ENCODE peak calls at places on chromosomes 5 and 9, in ten cellular contexts. D is foreskin fibroblast, L is RWPE1, P is A549, R is lower lobe of right lung, B is left ventricle myocardium inferior, X is tibial artery, G is GM20000, O is stomach, I is endodermal cell. J is an unnamed sample.

GRCh38 chr9:107707915-107708441 is 218.4 kb upstream of the KLF4 start:
- DNase-seq in P (peak), R (no peak), X (no peak), O (no peak), B (no peak), I (no peak), L (no peak), G (no peak), D (peak), J (no peak)

GRCh38 chr9:120442280-120442597 is 137.7 kb downstream of the CDK5RAP2 start:
- DNase-seq in X (no peak), R (no peak), O (no peak), D (peak), G (no peak), P (no peak), L (no peak), B (no peak), I (no peak), J (no peak)

GRCh38 chr5:112703866-112704820 is 33.5 kb upstream of the APC start:
- DNase-seq in O (no peak), L (no peak), P (no peak), X (no peak), G (no peak), D (peak), B (peak), R (no peak), I (no peak), J (no peak)

GRCh38 chr5:52837068-52837467 is 49.4 kb downstream of the ITGA1 start:
- DNase-seq in I (no peak), R (no peak), L (no peak), O (no peak), G (no peak), D (no peak), P (no peak), B (no peak), X (peak), J (no peak)

GRCh38 chr5:142325677-142326479 is 1.1 kb upstream of the SPRY4 start:
- DNase-seq in G (no peak), O (peak), P (peak), B (peak), L (peak), R (peak), D (peak), I (peak), X (peak), J (peak)

GRCh38 chr9:77014597-77015263 is 4.7 kb upstream of the FOXB2 start:
- DNase-seq in X (no peak), L (no peak), D (peak), O (no peak), G (no peak), P (no peak), R (no peak), B (no peak), I (peak), J (peak)

GRCh38 chr9:87337335-87338074 is 160.2 kb upstream of the DAPK1 start:
- DNase-seq in P (peak), D (peak), I (peak), O (no peak), R (no peak), X (no peak), G (no peak), B (no peak), L (no peak), J (no peak)

GRCh38 chr9:70049236-70049635 is 5.6 kb downstream of the MAMDC2 start:
- DNase-seq in G (no peak), P (no peak), R (no peak), D (peak), I (no peak), L (peak), X (peak), O (peak), B (peak), J (no peak)

GRCh38 chr5:137714494-137714893 is 21.4 kb downstream of the KLHL3 start:
- DNase-seq in I (no peak), D (no peak), X (no peak), P (no peak), O (no peak), G (no peak), R (no peak), L (no peak), B (no peak), J (no peak)

GRCh38 chr5:80865547-80865946 is 94.6 kb upstream of the RASGRF2 start:
- DNase-seq in G (no peak), X (no peak), P (no peak), B (no peak), R (no peak), L (no peak), I (no peak), D (peak), O (no peak), J (no peak)

GRCh38 chr5:173302546-173303155 is 25.6 kb downstream of the STC2 start:
- DNase-seq in L (peak), I (peak), P (peak), O (no peak), R (no peak), D (peak), B (no peak), G (no peak), X (no peak), J (no peak)

GRCh38 chr5:122259995-122260394 is 52.0 kb upstream of the SNCAIP start:
- DNase-seq in I (peak), X (no peak), L (peak), P (peak), B (no peak), O (no peak), G (no peak), D (peak), R (no peak), J (no peak)

GRCh38 chr9:16482764-16483163 is 387.7 kb downstream of the BNC2 start:
- DNase-seq in P (no peak), L (no peak), X (no peak), G (peak), D (no peak), R (no peak), B (no peak), I (no peak), O (no peak), J (no peak)

GRCh38 chr9:80893190-80893589 is 796.2 kb downstream of the TLE1 start:
- DNase-seq in I (no peak), G (no peak), B (no peak), O (no peak), P (no peak), R (no peak), D (no peak), L (no peak), X (no peak), J (no peak)

GRCh38 chr5:85484982-85485574 is 1100.4 kb upstream of the EDIL3 start:
- DNase-seq in L (no peak), I (no peak), G (no peak), D (no peak), X (no peak), O (no peak), P (peak), R (no peak), B (no peak), J (no peak)

GRCh38 chr5:40224421-40224820 is 455.3 kb upstream of the PTGER4 start:
- DNase-seq in R (no peak), X (no peak), B (no peak), G (no peak), I (no peak), L (no peak), D (peak), O (no peak), P (no peak), J (no peak)

GRCh38 chr9:34650816-34651215 is 1.2 kb upstream of the IL11RA start:
- DNase-seq in X (no peak), L (no peak), G (no peak), P (no peak), B (no peak), O (no peak), R (no peak), I (no peak), D (no peak), J (no peak)

GRCh38 chr9:114606597-114607207 is 4.4 kb upstream of the TMEM268 start:
- DNase-seq in I (no peak), X (peak), D (peak), P (no peak), L (no peak), G (no peak), R (no peak), B (no peak), O (peak), J (no peak)

GRCh38 chr5:7589800-7590199 is 193.9 kb downstream of the ADCY2 start:
- DNase-seq in P (no peak), R (no peak), O (no peak), X (no peak), G (no peak), L (no peak), B (no peak), I (no peak), D (no peak), J (no peak)

GRCh38 chr5:30928966-30929365 is 264.5 kb upstream of the CDH6 start:
- DNase-seq in P (no peak), I (no peak), X (no peak), R (no peak), D (no peak), B (no peak), L (no peak), G (no peak), O (no peak), J (no peak)

GRCh38 chr5:32339198-32339597 is 26.5 kb upstream of the MTMR12 start:
- DNase-seq in X (no peak), P (peak), D (peak), G (no peak), O (no peak), I (no peak), L (no peak), R (no peak), B (no peak), J (no peak)

GRCh38 chr5:78640622-78641021 is 8.0 kb downstream of the LHFPL2 start:
- DNase-seq in G (no peak), R (no peak), O (no peak), X (no peak), L (peak), D (peak), P (peak), B (no peak), I (no peak), J (no peak)

GRCh38 chr5:82244854-82245635 is 33.1 kb downstream of the RPS23 start:
- DNase-seq in G (no peak), P (no peak), B (no peak), L (no peak), R (no peak), I (no peak), X (no peak), O (no peak), D (peak), J (no peak)
- TF ChIP-seq CTCF in G (no peak), P (no peak), B (no peak), L (no peak), R (no peak), I (no peak), X (no peak), O (no peak), D (no peak), J (no peak)

GRCh38 chr5:172010278-172010677 is 3.8 kb upstream of the FBXW11 start:
- DNase-seq in I (no peak), B (no peak), D (no peak), X (no peak), L (no peak), G (no peak), P (peak), O (no peak), R (no peak), J (no peak)
- TF ChIP-seq CTCF in I (peak), B (no peak), D (peak), X (no peak), L (no peak), G (no peak), P (no peak), O (no peak), R (no peak), J (no peak)

GRCh38 chr9:121656941-121657340 is 5.5 kb downstream of the DAB2IP start:
- DNase-seq in R (no peak), G (no peak), B (no peak), I (no peak), D (no peak), O (no peak), L (no peak), P (no peak), X (no peak), J (no peak)
- TF ChIP-seq CTCF in R (no peak), G (no peak), B (no peak), I (no peak), D (no peak), O (no peak), L (no peak), P (no peak), X (no peak), J (no peak)

GRCh38 chr5:109844148-109844547 is 154.4 kb downstream of the MAN2A1 start:
- DNase-seq in I (no peak), L (peak), X (no peak), P (peak), D (peak), O (no peak), G (no peak), B (no peak), R (no peak), J (no peak)
- TF ChIP-seq CTCF in I (peak), L (peak), X (no peak), P (peak), D (peak), O (no peak), G (no peak), B (peak), R (no peak), J (no peak)

DNA sequence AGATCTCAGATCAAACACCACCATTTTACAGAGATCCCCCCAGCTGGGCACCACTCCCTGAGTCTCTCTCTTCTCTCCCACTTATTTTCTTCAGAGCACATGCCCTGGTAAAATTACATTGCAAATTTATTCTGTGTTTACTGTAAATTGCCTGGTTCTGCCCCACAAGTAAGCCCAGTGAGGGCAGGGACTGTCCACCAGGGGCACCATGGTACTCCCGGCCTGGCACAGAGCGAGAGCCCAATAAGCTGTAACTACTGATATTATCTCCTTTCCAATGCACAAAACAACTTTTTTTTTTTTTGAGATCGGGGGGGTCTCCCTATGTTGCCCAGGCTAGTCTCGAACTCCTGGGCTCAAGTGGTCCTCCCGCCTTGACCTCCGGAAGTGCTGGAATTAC is 123.0 kb downstream of the PAX5 start:
- DNase-seq in R (no peak), D (no peak), X (no peak), I (peak), P (no peak), G (no peak), B (no peak), L (no peak), O (no peak), J (no peak)
- TF ChIP-seq CTCF in R (no peak), D (no peak), X (no peak), I (peak), P (no peak), G (no peak), B (no peak), L (peak), O (no peak), J (no peak)

GRCh38 chr5:146544232-146544631 is 28.2 kb upstream of the GPR151 start:
- DNase-seq in D (no peak), L (no peak), X (no peak), O (no peak), B (no peak), R (no peak), I (no peak), P (no peak), G (no peak), J (no peak)

GRCh38 chr5:146539973-146540372 is 24.0 kb upstream of the GPR151 start:
- DNase-seq in R (no peak), D (no peak), L (no peak), G (no peak), B (no peak), X (no peak), O (no peak), I (no peak), P (no peak), J (no peak)

GRCh38 chr5:146538441-146538840 is 22.5 kb upstream of the GPR151 start:
- DNase-seq in P (no peak), O (no peak), I (no peak), G (no peak), R (no peak), B (no peak), D (no peak), X (no peak), L (no peak), J (no peak)

GRCh38 chr5:146540421-146540820 is 24.4 kb upstream of the GPR151 start:
- DNase-seq in R (no peak), X (no peak), B (no peak), L (no peak), D (peak), G (no peak), I (no peak), P (no peak), O (no peak), J (no peak)

GRCh38 chr5:146541956-146542849 is 26.2 kb upstream of the GPR151 start:
- DNase-seq in D (peak), X (peak), L (peak), P (peak), R (peak), I (peak), O (peak), B (peak), G (peak), J (peak)
- TF ChIP-seq CTCF in D (peak), X (peak), L (peak), P (peak), R (peak), I (peak), O (no peak), B (peak), G (peak), J (peak)

GRCh38 chr5:132677682-132678400 is 4.1 kb downstream of the IL4 start:
- DNase-seq in P (no peak), R (no peak), B (no peak), L (no peak), I (peak), O (no peak), G (no peak), D (no peak), X (no peak), J (no peak)

GRCh38 chr5:132679166-132679565 is 5.4 kb downstream of the IL4 start:
- DNase-seq in L (no peak), G (peak), I (no peak), P (no peak), D (no peak), X (no peak), B (no peak), R (no peak), O (no peak), J (no peak)

GRCh38 chr5:132675936-132676689 is 2.3 kb downstream of the IL4 start:
- DNase-seq in O (no peak), D (no peak), P (no peak), R (no peak), L (no peak), G (no peak), B (no peak), I (no peak), X (no peak), J (no peak)

GRCh38 chr5:132678735-132679134 is 4.9 kb downstream of the IL4 start:
- DNase-seq in O (no peak), P (no peak), G (peak), R (no peak), L (no peak), X (no peak), B (no peak), D (no peak), I (no peak), J (no peak)

GRCh38 chr5:132677191-132677590 is 3.4 kb downstream of the IL4 start:
- DNase-seq in I (peak), R (peak), G (no peak), P (peak), L (peak), X (peak), D (peak), O (peak), B (no peak), J (peak)
- TF ChIP-seq CTCF in I (peak), R (peak), G (no peak), P (peak), L (no peak), X (peak), D (peak), O (no peak), B (no peak), J (no peak)

GRCh38 chr9:127396808-127397721 is at the start of gene SLC2A8:
- DNase-seq in I (peak), P (peak), G (peak), B (peak), X (peak), O (peak), R (peak), D (peak), L (peak), J (peak)
- TF ChIP-seq CTCF in I (peak), P (no peak), G (no peak), B (peak), X (no peak), O (no peak), R (peak), D (no peak), L (no peak), J (no peak)

DNA sequence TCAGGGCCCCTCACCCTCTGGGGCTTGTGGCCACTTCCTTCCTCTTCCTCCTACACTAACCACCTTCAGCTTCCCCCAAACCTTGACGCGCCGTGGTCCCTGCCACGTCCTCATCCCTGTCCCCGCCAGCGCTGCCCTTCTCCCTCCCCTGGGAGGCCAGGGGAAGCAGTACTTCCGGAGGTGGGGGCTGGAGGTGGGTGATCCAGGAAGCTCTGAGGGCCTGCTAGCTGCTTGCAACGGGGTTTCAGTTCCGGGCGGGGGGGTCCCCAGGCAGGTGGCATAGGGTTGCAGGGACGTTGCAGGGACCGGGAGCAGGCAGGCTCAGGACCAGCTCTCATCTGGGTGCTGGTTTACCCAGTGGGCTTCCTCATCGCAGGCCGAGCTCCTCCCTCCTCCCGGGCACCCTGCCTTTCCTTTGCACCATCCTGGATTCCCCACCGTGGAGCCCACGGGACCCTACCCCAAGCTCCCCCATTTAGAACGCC is 70.0 kb downstream of the RXRA start:
- DNase-seq in D (no peak), X (no peak), O (no peak), P (no peak), I (no peak), B (no peak), L (no peak), R (peak), G (peak), J (no peak)
- TF ChIP-seq CTCF in D (no peak), X (no peak), O (no peak), P (no peak), I (no peak), B (no peak), L (no peak), R (no peak), G (no peak), J (no peak)

J was measured in endothelial cell.